ENCODE peak calls at places on chromosome 16, in four cellular contexts. One of them, this sample, is unnamed.

GRCh38 chr16:48378836-48379235 is 6.4 kb downstream of the SIAH1 start:
- DNase-seq in fibroblast of gingiva: no peak
- DNase-seq in activated CD8-positive, alpha-beta memory T cell treated with anti-CD3 and anti-CD28 coated beads for 1 hour: no peak
- DNase-seq in amniotic stem cell: no peak
- DNase-seq in this sample: no peak

GRCh38 chr16:85129846-85130706 is 17.8 kb upstream of the CIBAR2 start:
- DNase-seq in fibroblast of gingiva: peak
- DNase-seq in activated CD8-positive, alpha-beta memory T cell treated with anti-CD3 and anti-CD28 coated beads for 1 hour: no peak
- DNase-seq in amniotic stem cell: no peak
- DNase-seq in this sample: peak

GRCh38 chr16:67803894-67804293 is 2.5 kb downstream of the RANBP10 start:
- DNase-seq in amniotic stem cell: no peak
- DNase-seq in fibroblast of gingiva: no peak
- DNase-seq in activated CD8-positive, alpha-beta memory T cell treated with anti-CD3 and anti-CD28 coated beads for 1 hour: no peak
- DNase-seq in this sample: no peak

GRCh38 chr16:57918994-57919393 is 51.9 kb downstream of the CNGB1 start:
- DNase-seq in amniotic stem cell: no peak
- DNase-seq in fibroblast of gingiva: no peak
- DNase-seq in activated CD8-positive, alpha-beta memory T cell treated with anti-CD3 and anti-CD28 coated beads for 1 hour: no peak
- DNase-seq in this sample: no peak

GRCh38 chr16:67444259-67445125 is 13.6 kb downstream of the HSD11B2 start:
- DNase-seq in amniotic stem cell: no peak
- DNase-seq in activated CD8-positive, alpha-beta memory T cell treated with anti-CD3 and anti-CD28 coated beads for 1 hour: no peak
- DNase-seq in fibroblast of gingiva: no peak
- DNase-seq in this sample: no peak

GRCh38 chr16:66103245-66103644 is 263.2 kb upstream of the CDH5 start:
- DNase-seq in activated CD8-positive, alpha-beta memory T cell treated with anti-CD3 and anti-CD28 coated beads for 1 hour: no peak
- DNase-seq in fibroblast of gingiva: no peak
- DNase-seq in amniotic stem cell: no peak
- DNase-seq in this sample: peak

GRCh38 chr16:81261049-81261648 is 22.7 kb downstream of the BCO1 start:
- DNase-seq in activated CD8-positive, alpha-beta memory T cell treated with anti-CD3 and anti-CD28 coated beads for 1 hour: no peak
- DNase-seq in fibroblast of gingiva: no peak
- DNase-seq in amniotic stem cell: no peak
- DNase-seq in this sample: peak

GRCh38 chr16:58937661-58938060 is 203.5 kb upstream of the GOT2 start:
- DNase-seq in fibroblast of gingiva: no peak
- DNase-seq in amniotic stem cell: no peak
- DNase-seq in activated CD8-positive, alpha-beta memory T cell treated with anti-CD3 and anti-CD28 coated beads for 1 hour: no peak
- DNase-seq in this sample: no peak

GRCh38 chr16:71432906-71433305 is 8.9 kb downstream of the TLE7 start:
- DNase-seq in activated CD8-positive, alpha-beta memory T cell treated with anti-CD3 and anti-CD28 coated beads for 1 hour: no peak
- DNase-seq in fibroblast of gingiva: no peak
- DNase-seq in amniotic stem cell: no peak
- DNase-seq in this sample: no peak

GRCh38 chr16:84726670-84727467 is 27.1 kb downstream of the USP10 start:
- DNase-seq in amniotic stem cell: no peak
- DNase-seq in activated CD8-positive, alpha-beta memory T cell treated with anti-CD3 and anti-CD28 coated beads for 1 hour: no peak
- DNase-seq in fibroblast of gingiva: no peak
- DNase-seq in this sample: no peak

GRCh38 chr16:86575754-86576557 is 2.4 kb upstream of the FOXL1 start:
- DNase-seq in activated CD8-positive, alpha-beta memory T cell treated with anti-CD3 and anti-CD28 coated beads for 1 hour: no peak
- DNase-seq in amniotic stem cell: no peak
- DNase-seq in fibroblast of gingiva: peak
- DNase-seq in this sample: peak

GRCh38 chr16:3458278-3458851 is 14.9 kb downstream of the NAA60 start:
- DNase-seq in amniotic stem cell: no peak
- DNase-seq in fibroblast of gingiva: no peak
- DNase-seq in activated CD8-positive, alpha-beta memory T cell treated with anti-CD3 and anti-CD28 coated beads for 1 hour: no peak
- DNase-seq in this sample: peak

GRCh38 chr16:27168790-27169189 is 34.5 kb upstream of the KDM8 start:
- DNase-seq in fibroblast of gingiva: no peak
- DNase-seq in activated CD8-positive, alpha-beta memory T cell treated with anti-CD3 and anti-CD28 coated beads for 1 hour: no peak
- DNase-seq in amniotic stem cell: no peak
- DNase-seq in this sample: no peak

GRCh38 chr16:56549744-56550385 is 15.0 kb upstream of the MT4 start:
- DNase-seq in amniotic stem cell: no peak
- DNase-seq in activated CD8-positive, alpha-beta memory T cell treated with anti-CD3 and anti-CD28 coated beads for 1 hour: no peak
- DNase-seq in fibroblast of gingiva: no peak
- DNase-seq in this sample: no peak

GRCh38 chr16:50309527-50310307 is 43.4 kb downstream of the ADCY7 start:
- DNase-seq in activated CD8-positive, alpha-beta memory T cell treated with anti-CD3 and anti-CD28 coated beads for 1 hour: no peak
- DNase-seq in amniotic stem cell: no peak
- DNase-seq in fibroblast of gingiva: no peak
- DNase-seq in this sample: no peak

GRCh38 chr16:27238016-27238587 is 30.5 kb downstream of the NSMCE1 start:
- DNase-seq in amniotic stem cell: no peak
- DNase-seq in fibroblast of gingiva: no peak
- DNase-seq in activated CD8-positive, alpha-beta memory T cell treated with anti-CD3 and anti-CD28 coated beads for 1 hour: no peak
- DNase-seq in this sample: no peak